ENCODE peak calls at places on chromosomes 6 and 20, in nine cellular contexts. H is CD8-positive, alpha-beta T cell; N is IMR-90; Y is psoas muscle; T is right lobe of liver; U is naive thymus-derived CD4-positive, alpha-beta T cell; B is ovary; M is PC-3; X is AG04450. W is an unnamed sample.
A peak's percentile ranks its signal among the peaks of the same experiment; 100 is the strongest.

GRCh38 chr6:105424177-105424783 is 21.4 kb upstream of the PREP start:
- DNase-seq in M (peak; percentile 70), H (peak; percentile 70), U (peak; percentile 54), Y (no peak), B (no peak), X (no peak), T (no peak), N (peak; percentile 63), W (peak; percentile 57)

GRCh38 chr20:14093652-14094051 is 98.3 kb downstream of the MACROD2 start:
- DNase-seq in Y (no peak), N (no peak), U (no peak), H (no peak), M (peak; percentile 35), X (no peak), T (no peak), B (no peak), W (no peak)

GRCh38 chr6:148021135-148021534 is 321.5 kb upstream of the SASH1 start:
- DNase-seq in X (no peak), Y (no peak), B (no peak), M (no peak), N (no peak), U (no peak), T (no peak), H (no peak), W (no peak)

GRCh38 chr6:12866422-12867029 is 150.0 kb downstream of the PHACTR1 start:
- DNase-seq in U (no peak), T (no peak), X (no peak), B (no peak), M (no peak), Y (no peak), N (no peak), H (no peak), W (no peak)

GRCh38 chr20:53643031-53643832 is 49.6 kb upstream of the ZNF217 start:
- DNase-seq in M (peak; percentile 94), T (peak; percentile 56), B (no peak), N (peak; percentile 80), X (no peak), U (peak; percentile 79), Y (no peak), H (peak; percentile 71), W (peak; percentile 61)

GRCh38 chr6:13717787-13718458 is 6.3 kb upstream of the RANBP9 start:
- DNase-seq in M (no peak), U (no peak), T (no peak), B (no peak), Y (no peak), X (no peak), N (no peak), H (no peak), W (no peak)

GRCh38 chr20:36541227-36542018 is at the start of gene MYL9:
- DNase-seq in N (peak; percentile 62), X (peak; percentile 39), T (peak; percentile 78), Y (peak; percentile 91), U (no peak), B (peak; percentile 97), M (peak; percentile 50), H (no peak), W (peak; percentile 92)

GRCh38 chr20:39451386-39451785 is 489.2 kb downstream of the DHX35 start:
- DNase-seq in U (no peak), B (no peak), X (no peak), H (no peak), N (no peak), M (no peak), Y (no peak), T (no peak), W (no peak)

GRCh38 chr6:87183687-87184086 is 28.3 kb downstream of the ZNF292 start:
- DNase-seq in M (peak; percentile 51), N (peak; percentile 77), X (no peak), U (no peak), T (no peak), Y (no peak), B (no peak), H (no peak), W (no peak)

GRCh38 chr6:157535354-157536217 is 154.6 kb downstream of the ZDHHC14 start:
- DNase-seq in X (no peak), U (no peak), N (peak; percentile 80), T (no peak), M (peak; percentile 81), Y (no peak), B (no peak), H (no peak), W (peak; percentile 88)

GRCh38 chr20:36017034-36017951 is 48.9 kb downstream of the CNBD2 start:
- DNase-seq in Y (no peak), U (no peak), M (peak; percentile 26), H (no peak), N (peak; percentile 56), X (peak; percentile 27), B (peak; percentile 60), T (no peak), W (peak; percentile 93)

GRCh38 chr6:163369122-163369521 is 45.4 kb upstream of the QKI start:
- DNase-seq in T (no peak), M (no peak), N (no peak), H (no peak), U (no peak), B (no peak), Y (no peak), X (no peak), W (no peak)

GRCh38 chr6:17987576-17988421 is at the start of gene KIF13A:
- DNase-seq in X (no peak), H (peak; percentile 19), N (peak; percentile 59), Y (peak; percentile 89), B (peak; percentile 76), T (peak; percentile 80), M (peak; percentile 71), U (peak; percentile 11), W (peak; percentile 87)

GRCh38 chr20:7980332-7981046 is 39.1 kb downstream of the TMX4 start:
- DNase-seq in X (peak; percentile 24), N (peak; percentile 64), U (peak; percentile 21), Y (no peak), B (no peak), M (peak; percentile 62), T (no peak), H (no peak), W (no peak)

GRCh38 chr6:109978174-109979032 is at the start of gene GPR6:
- DNase-seq in Y (peak; percentile 60), U (peak; percentile 34), X (no peak), H (peak; percentile 42), T (peak; percentile 66), B (peak; percentile 63), N (peak; percentile 34), M (peak; percentile 56), W (peak; percentile 28)
- H3K4me3 ChIP-seq in Y (no peak within 1 kb of the TSS), U (no peak within 1 kb of the TSS), X (no peak within 1 kb of the TSS), H (no peak within 1 kb of the TSS), T (no peak within 1 kb of the TSS), B (no peak within 1 kb of the TSS), N (no peak within 1 kb of the TSS), M (no peak within 1 kb of the TSS), W (no peak within 1 kb of the TSS)

GRCh38 chr6:109296971-109297372 is 85.3 kb downstream of the CD164 start:
- DNase-seq in Y (no peak), T (no peak), H (no peak), U (no peak), N (no peak), X (no peak), M (no peak), B (no peak), W (no peak)

GRCh38 chr6:109298605-109299004 is 83.7 kb downstream of the CD164 start:
- DNase-seq in U (no peak), T (no peak), X (no peak), N (no peak), Y (no peak), M (no peak), B (no peak), H (no peak), W (no peak)

GRCh38 chr6:109296305-109296915 is 85.9 kb downstream of the CD164 start:
- DNase-seq in N (no peak), H (no peak), X (no peak), Y (no peak), U (no peak), T (no peak), M (peak; percentile 35), B (no peak), W (no peak)

GRCh38 chr6:109295766-109296156 is 86.5 kb downstream of the CD164 start:
- DNase-seq in H (no peak), Y (no peak), U (no peak), M (no peak), N (no peak), X (no peak), B (no peak), T (no peak), W (no peak)

DNA sequence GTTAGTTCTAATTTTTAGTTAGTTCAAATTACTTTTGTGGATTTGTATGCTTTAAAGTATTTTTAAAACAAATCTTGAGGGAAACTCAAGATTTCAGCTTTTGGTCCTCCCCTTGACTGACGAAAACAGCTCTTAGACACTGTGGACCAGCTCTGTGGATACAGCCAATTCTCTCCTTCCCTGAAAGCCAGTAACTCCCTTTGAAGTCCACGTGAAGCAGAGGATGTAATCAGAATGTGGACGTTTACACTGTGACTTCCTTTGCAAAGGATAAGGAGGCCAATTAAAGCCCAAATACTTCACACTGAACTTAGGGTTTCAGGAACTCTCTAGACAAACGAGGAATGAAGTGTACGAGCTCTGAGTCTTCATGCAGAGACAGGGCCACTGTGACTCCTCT is 84.5 kb downstream of the CD164 start:
- DNase-seq in T (no peak), M (no peak), X (no peak), Y (no peak), B (no peak), U (no peak), H (no peak), N (no peak), W (no peak)
- H3K27ac ChIP-seq in T (no peak overlapping the region), M (no peak overlapping the region), X (no peak overlapping the region), Y (peak overlapping the region; percentile 89), B (no peak overlapping the region), U (no peak overlapping the region), H (no peak overlapping the region), N (no peak overlapping the region), W (no peak overlapping the region)

GRCh38 chr6:39847216-39847615 is 55.0 kb downstream of the DAAM2 start:
- DNase-seq in N (no peak), B (peak; percentile 60), Y (no peak), H (no peak), U (no peak), X (no peak), T (no peak), M (no peak), W (no peak)
- H3K4me3 ChIP-seq in N (no peak overlapping the region), B (no peak overlapping the region), Y (no peak overlapping the region), H (no peak overlapping the region), U (no peak overlapping the region), X (no peak overlapping the region), T (no peak overlapping the region), M (no peak overlapping the region), W (no peak overlapping the region)

GRCh38 chr20:57347393-57347792 is 3.7 kb upstream of the RAE1 start:
- DNase-seq in X (no peak), M (no peak), T (no peak), H (no peak), Y (no peak), N (no peak), U (no peak), B (no peak), W (no peak)

GRCh38 chr20:57351042-57351783 is at the start of gene RAE1:
- DNase-seq in Y (peak; percentile 95), N (peak; percentile 92), X (peak; percentile 84), U (peak; percentile 91), B (peak; percentile 87), M (peak; percentile 98), T (peak; percentile 93), H (peak; percentile 93), W (peak; percentile 89)

GRCh38 chr20:57346477-57346876 is 4.6 kb upstream of the RAE1 start:
- DNase-seq in N (peak; percentile 70), H (peak; percentile 75), U (peak; percentile 63), X (peak; percentile 34), Y (peak; percentile 77), B (peak; percentile 78), M (peak; percentile 94), T (peak; percentile 70), W (peak; percentile 86)

GRCh38 chr20:57352305-57352704 is 1.2 kb downstream of the RAE1 start:
- DNase-seq in Y (no peak), M (no peak), X (no peak), H (no peak), B (no peak), N (no peak), U (no peak), T (no peak), W (no peak)

GRCh38 chr20:57350086-57350710 is 857 bp upstream of the RAE1 start:
- DNase-seq in M (no peak), Y (no peak), N (peak; percentile 23), X (no peak), T (no peak), H (no peak), B (peak; percentile 30), U (peak; percentile 8), W (no peak)
- H3K27ac ChIP-seq in M (no peak overlapping the region), Y (no peak overlapping the region), N (no peak overlapping the region), X (no peak overlapping the region), T (no peak overlapping the region), H (no peak overlapping the region), B (no peak overlapping the region), U (no peak overlapping the region), W (no peak overlapping the region)